ENCODE peak calls at places on chromosomes 7 and 10, in four cellular contexts. One of them, this sample, is unnamed. For H3F3A and H4K20me1, the result is how much of the 10 kb centered on the place peaks cover.

GRCh38 chr10:97039538-97040247 is 146.1 kb downstream of the SLIT1 start:
- DNase-seq in neural progenitor cell: no peak
- DNase-seq in GM23338: no peak
- DNase-seq in PC-3: no peak
- DNase-seq in this sample: no peak

GRCh38 chr7:155106356-155106755 is 36.2 kb downstream of the HTR5A start:
- DNase-seq in PC-3: no peak
- DNase-seq in neural progenitor cell: no peak
- DNase-seq in GM23338: no peak
- DNase-seq in this sample: no peak

GRCh38 chr7:102991540-102992214 is 78.9 kb downstream of the LRRC17 start:
- DNase-seq in PC-3: peak
- DNase-seq in GM23338: no peak
- DNase-seq in neural progenitor cell: no peak
- DNase-seq in this sample: peak

GRCh38 chr10:15718495-15719061 is 1.1 kb downstream of the ITGA8 start:
- DNase-seq in neural progenitor cell: no peak
- DNase-seq in GM23338: peak
- DNase-seq in PC-3: no peak
- DNase-seq in this sample: no peak

GRCh38 chr10:55019461-55019860 is 218.4 kb upstream of the PCDH15 start:
- DNase-seq in neural progenitor cell: no peak
- DNase-seq in GM23338: no peak
- DNase-seq in PC-3: no peak
- DNase-seq in this sample: no peak

GRCh38 chr10:3119796-3120459 is 52.6 kb downstream of the PFKP start:
- DNase-seq in neural progenitor cell: peak
- DNase-seq in PC-3: peak
- DNase-seq in GM23338: peak
- DNase-seq in this sample: peak

GRCh38 chr7:159098795-159099194 is 45.9 kb downstream of the VIPR2 start:
- DNase-seq in PC-3: no peak
- DNase-seq in neural progenitor cell: no peak
- DNase-seq in GM23338: no peak
- DNase-seq in this sample: no peak

GRCh38 chr10:97321032-97321806 is 2.1 kb downstream of the FRAT1 start:
- DNase-seq in PC-3: no peak
- DNase-seq in neural progenitor cell: peak
- DNase-seq in GM23338: peak
- DNase-seq in this sample: no peak

GRCh38 chr10:21506351-21506750 is 19.1 kb downstream of the SKIDA1 start:
- DNase-seq in neural progenitor cell: peak
- DNase-seq in PC-3: no peak
- DNase-seq in GM23338: no peak
- DNase-seq in this sample: no peak

GRCh38 chr7:134443396-134444070 is 15.4 kb downstream of the AKR1B1 start:
- DNase-seq in GM23338: no peak
- DNase-seq in neural progenitor cell: no peak
- DNase-seq in PC-3: no peak
- DNase-seq in this sample: no peak
- H3F3A ChIP-seq in GM23338: under half
- H3F3A ChIP-seq in neural progenitor cell: under half
- H3F3A ChIP-seq in PC-3: under half
- H3F3A ChIP-seq in this sample: under half

GRCh38 chr10:125156739-125157472 is 3.5 kb downstream of the CTBP2 start:
- DNase-seq in GM23338: no peak
- DNase-seq in neural progenitor cell: no peak
- DNase-seq in PC-3: peak
- DNase-seq in this sample: no peak
- H4K20me1 ChIP-seq in GM23338: under half
- H4K20me1 ChIP-seq in neural progenitor cell: half or more
- H4K20me1 ChIP-seq in PC-3: under half
- H4K20me1 ChIP-seq in this sample: under half

DNA sequence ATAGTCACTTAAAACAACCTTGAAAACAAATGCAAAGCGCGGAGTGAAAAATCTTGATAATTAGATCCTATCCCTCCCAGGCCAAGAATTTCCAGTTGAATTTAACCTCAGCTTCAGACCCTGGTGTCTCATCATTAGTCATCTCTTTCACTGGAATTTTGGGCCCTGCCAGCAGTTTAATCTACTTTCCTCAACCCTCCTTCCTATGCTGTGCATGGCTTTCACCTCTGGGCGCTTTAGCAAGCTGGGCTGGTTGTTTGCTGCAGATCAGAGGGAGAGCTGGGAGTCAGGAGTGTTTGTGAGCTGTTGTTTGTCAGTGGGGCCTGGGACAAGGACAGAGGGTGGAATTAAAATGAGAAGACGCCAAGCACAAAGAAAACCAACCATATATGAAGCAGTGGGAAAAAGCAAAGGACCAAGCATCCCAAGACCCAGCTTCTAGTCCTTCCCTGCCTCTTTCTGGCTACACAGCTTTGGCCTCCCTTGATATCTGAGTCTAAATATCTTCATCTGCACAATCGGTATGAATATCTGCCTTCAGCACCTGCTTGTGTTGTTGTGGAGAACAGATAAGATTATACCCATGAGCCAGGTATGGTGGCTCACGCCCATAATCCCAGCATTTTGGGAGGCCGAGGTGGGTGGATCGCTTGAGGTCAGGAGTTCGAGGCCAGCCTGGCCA is 13.5 kb downstream of the MYOF start:
- DNase-seq in GM23338: no peak
- DNase-seq in neural progenitor cell: no peak
- DNase-seq in PC-3: peak
- DNase-seq in this sample: peak
- H3K4me3 ChIP-seq in GM23338: no peak
- H3K4me3 ChIP-seq in neural progenitor cell: no peak
- H3K4me3 ChIP-seq in PC-3: peak
- H3K4me3 ChIP-seq in this sample: peak

GRCh38 chr7:130960208-130960988 is 226.4 kb upstream of the KLF14 start:
- DNase-seq in GM23338: no peak
- DNase-seq in PC-3: peak
- DNase-seq in neural progenitor cell: no peak
- DNase-seq in this sample: peak
- H3F3A ChIP-seq in GM23338: under half
- H3F3A ChIP-seq in PC-3: under half
- H3F3A ChIP-seq in neural progenitor cell: under half
- H3F3A ChIP-seq in this sample: half or more

GRCh38 chr7:44448456-44448855 is 42.0 kb downstream of the NUDCD3 start:
- DNase-seq in GM23338: no peak
- DNase-seq in neural progenitor cell: no peak
- DNase-seq in PC-3: no peak
- DNase-seq in this sample: no peak
- H4K20me1 ChIP-seq in GM23338: under half
- H4K20me1 ChIP-seq in neural progenitor cell: under half
- H4K20me1 ChIP-seq in PC-3: under half
- H4K20me1 ChIP-seq in this sample: under half

DNA sequence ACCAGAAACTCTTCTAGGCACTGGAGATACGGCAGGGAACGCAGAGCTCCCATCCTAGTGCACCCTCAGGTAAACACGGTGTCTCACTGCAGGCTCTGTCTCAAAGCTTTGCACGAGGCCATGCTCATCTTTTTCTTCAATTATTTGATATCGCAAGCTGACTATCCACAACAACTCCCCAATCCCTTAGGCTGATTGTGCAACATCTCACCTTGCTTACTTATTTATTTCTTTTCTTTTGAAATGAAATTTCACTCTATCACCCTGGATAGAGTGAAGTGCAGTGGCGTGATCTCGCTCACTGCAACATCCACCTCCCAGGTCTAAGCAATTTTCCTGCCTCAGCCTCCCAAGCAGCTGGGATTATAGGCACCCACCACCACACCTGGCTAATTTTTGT is 12.4 kb downstream of the ITIH2 start:
- DNase-seq in PC-3: no peak
- DNase-seq in GM23338: no peak
- DNase-seq in neural progenitor cell: no peak
- DNase-seq in this sample: no peak
- H3K4me3 ChIP-seq in PC-3: no peak
- H3K4me3 ChIP-seq in GM23338: no peak
- H3K4me3 ChIP-seq in neural progenitor cell: no peak
- H3K4me3 ChIP-seq in this sample: no peak